ENCODE peak calls at places on chromosomes 11 and 22, in eight cellular contexts. W is RPMI7951, D is activated T-cell treated with anti-CD3 and anti-CD28 coated beads for 1 hour, R is H7, C is NCI-H1092, G is GM12891, K is adrenal gland, S is SJSA1. B is an unnamed sample.

GRCh38 chr11:47468598-47469214 is 19.8 kb upstream of the RAPSN start:
- DNase-seq in W (no peak), D (no peak), R (no peak), C (no peak), G (no peak), K (no peak), S (no peak), B (no peak)

GRCh38 chr11:579830-580601 is 3.7 kb downstream of the PHRF1 start:
- DNase-seq in W (no peak), D (no peak), R (no peak), C (no peak), G (no peak), K (peak), S (no peak), B (no peak)

GRCh38 chr11:35594680-35595079 is 23.6 kb upstream of the FJX1 start:
- DNase-seq in W (no peak), D (no peak), R (no peak), C (no peak), G (no peak), K (no peak), S (no peak), B (no peak)

GRCh38 chr11:96204366-96204659 is 138.7 kb downstream of the MAML2 start:
- DNase-seq in W (no peak), D (no peak), R (no peak), C (no peak), G (no peak), K (no peak), S (no peak), B (no peak)

GRCh38 chr22:18005201-18005926 is 19.0 kb downstream of the MICAL3 start:
- DNase-seq in W (no peak), D (no peak), R (no peak), C (no peak), G (no peak), K (no peak), S (no peak), B (no peak)

GRCh38 chr11:68374531-68374930 is 62.1 kb downstream of the LRP5 start:
- DNase-seq in W (no peak), D (no peak), R (no peak), C (no peak), G (no peak), K (no peak), S (no peak), B (no peak)

GRCh38 chr11:68214173-68215086 is 1.3 kb upstream of the KMT5B start:
- DNase-seq in W (no peak), D (no peak), R (peak), C (no peak), G (no peak), K (peak), S (peak), B (no peak)

GRCh38 chr22:46613606-46613997 is 6.6 kb upstream of the GRAMD4 start:
- DNase-seq in W (no peak), D (no peak), R (no peak), C (no peak), G (peak), K (no peak), S (no peak), B (no peak)

GRCh38 chr11:11230802-11231562 is 122.1 kb downstream of the CSNK2A3 start:
- DNase-seq in W (no peak), D (no peak), R (peak), C (no peak), G (peak), K (no peak), S (no peak), B (no peak)

GRCh38 chr11:106697058-106697457 is 321.2 kb downstream of the GUCY1A2 start:
- DNase-seq in W (peak), D (no peak), R (no peak), C (no peak), G (no peak), K (no peak), S (no peak), B (no peak)

GRCh38 chr11:116840224-116840745 is 2.9 kb upstream of the APOA1 start:
- DNase-seq in W (no peak), D (no peak), R (peak), C (no peak), G (no peak), K (no peak), S (no peak), B (no peak)

GRCh38 chr22:42389137-42389536 is 43.1 kb downstream of the NFAM1 start:
- DNase-seq in W (no peak), D (no peak), R (peak), C (no peak), G (no peak), K (no peak), S (no peak), B (no peak)

GRCh38 chr22:41401781-41402648 is 20.3 kb downstream of the TEF start:
- DNase-seq in W (peak), D (no peak), R (no peak), C (peak), G (no peak), K (peak), S (peak), B (no peak)

GRCh38 chr11:62647609-62648005 is 1.2 kb upstream of the GANAB start:
- DNase-seq in W (peak), D (no peak), R (no peak), C (no peak), G (no peak), K (no peak), S (no peak), B (no peak)

GRCh38 chr22:17924735-17925727 is 99.3 kb downstream of the MICAL3 start:
- DNase-seq in W (no peak), D (no peak), R (no peak), C (no peak), G (no peak), K (no peak), S (no peak), B (no peak)

GRCh38 chr11:98183034-98183433 is 837.7 kb upstream of the CNTN5 start:
- DNase-seq in W (no peak), D (no peak), R (no peak), C (no peak), G (no peak), K (no peak), S (no peak), B (no peak)

GRCh38 chr11:104286129-104286528 is 122.2 kb upstream of the PDGFD start:
- DNase-seq in W (no peak), D (no peak), R (no peak), C (no peak), G (no peak), K (no peak), S (no peak), B (no peak)

GRCh38 chr11:61752117-61752924 is at the start of gene MYRF:
- DNase-seq in W (peak), D (peak), R (peak), C (no peak), G (peak), K (peak), S (peak), B (peak)

GRCh38 chr11:79054636-79055035 is 386.2 kb downstream of the TENM4 start:
- DNase-seq in W (peak), D (no peak), R (no peak), C (no peak), G (no peak), K (no peak), S (peak), B (no peak)

GRCh38 chr11:84720706-84721402 is 906.3 kb downstream of the DLG2 start:
- DNase-seq in W (no peak), D (no peak), R (peak), C (peak), G (no peak), K (peak), S (no peak), B (peak)

GRCh38 chr11:111777094-111778046 is 11.2 kb upstream of the PPP2R1B start:
- DNase-seq in W (peak), D (no peak), R (peak), C (peak), G (no peak), K (peak), S (peak), B (no peak)

GRCh38 chr22:41405588-41405987 is 23.8 kb downstream of the TEF start:
- DNase-seq in W (no peak), D (no peak), R (no peak), C (no peak), G (peak), K (no peak), S (no peak), B (no peak)

GRCh38 chr11:44522294-44522693 is 43.2 kb upstream of the CD82 start:
- DNase-seq in W (no peak), D (no peak), R (no peak), C (no peak), G (no peak), K (no peak), S (no peak), B (no peak)

GRCh38 chr22:27624705-27625104 is 176.9 kb downstream of the MN1 start:
- DNase-seq in W (peak), D (no peak), R (no peak), C (no peak), G (no peak), K (no peak), S (no peak), B (no peak)

GRCh38 chr11:29243616-29244015 is 773.2 kb downstream of the KCNA4 start:
- DNase-seq in W (no peak), D (no peak), R (no peak), C (no peak), G (no peak), K (no peak), S (no peak), B (no peak)

GRCh38 chr11:46003647-46004046 is 81.2 kb downstream of the LARGE2 start:
- DNase-seq in W (no peak), D (no peak), R (no peak), C (peak), G (no peak), K (no peak), S (no peak), B (no peak)

GRCh38 chr11:95375881-95376280 is 144.9 kb upstream of the SESN3 start:
- DNase-seq in W (peak), D (no peak), R (no peak), C (no peak), G (no peak), K (no peak), S (no peak), B (no peak)

GRCh38 chr11:5631426-5631825 is 6.6 kb downstream of the TRIM34 start:
- DNase-seq in W (no peak), D (no peak), R (no peak), C (no peak), G (no peak), K (no peak), S (no peak), B (no peak)

B was measured in naive thymus-derived CD8-positive, alpha-beta T cell.